ENCODE peak calls at places on chromosome 22, in four cellular contexts. S, T, W and B are unnamed samples.

GRCh38 chr22:28023774-28024173 is 104.7 kb upstream of the PITPNB start:
- DNase-seq in S (no peak), T (no peak), W (no peak), B (no peak)

GRCh38 chr22:35475545-35475944 is 65.1 kb upstream of the RASD2 start:
- DNase-seq in S (no peak), T (no peak), W (no peak), B (no peak)

GRCh38 chr22:36763576-36763975 is 12.3 kb downstream of the IFT27 start:
- DNase-seq in S (no peak), T (no peak), W (no peak), B (no peak)

GRCh38 chr22:19610518-19611253 is 86.5 kb upstream of the CLDN5 start:
- DNase-seq in S (no peak), T (no peak), W (no peak), B (no peak)

GRCh38 chr22:31945971-31946680 is 1.8 kb downstream of the YWHAH start:
- DNase-seq in S (no peak), T (peak; percentile 55), W (no peak), B (no peak)

GRCh38 chr22:28418063-28418462 is 261.6 kb downstream of the TTC28 start:
- DNase-seq in S (no peak), T (no peak), W (no peak), B (no peak)

GRCh38 chr22:39991164-39991860 is 3.4 kb upstream of the FAM83F start:
- DNase-seq in S (peak; percentile 40), T (no peak), W (no peak), B (no peak)

GRCh38 chr22:37370306-37370979 is 56.8 kb downstream of the ELFN2 start:
- DNase-seq in S (no peak), T (no peak), W (no peak), B (no peak)

GRCh38 chr22:40206561-40206960 is 28.8 kb downstream of the TNRC6B start:
- DNase-seq in S (no peak), T (no peak), W (no peak), B (no peak)

GRCh38 chr22:39474351-39474991 is 17.7 kb downstream of the MGAT3 start:
- DNase-seq in S (no peak), T (peak; percentile 66), W (no peak), B (no peak)

GRCh38 chr22:42439821-42440674 is 7.8 kb upstream of the NFAM1 start:
- DNase-seq in S (no peak), T (no peak), W (no peak), B (no peak)

GRCh38 chr22:44249376-44250147 is 63.2 kb downstream of the SHISAL1 start:
- DNase-seq in S (no peak), T (no peak), W (no peak), B (no peak)

GRCh38 chr22:46619240-46619829 is 851 bp upstream of the GRAMD4 start:
- DNase-seq in S (no peak), T (no peak), W (no peak), B (no peak)

GRCh38 chr22:33380789-33381530 is 322.8 kb upstream of the SYN3 start:
- DNase-seq in S (no peak), T (no peak), W (peak; percentile 11), B (no peak)

GRCh38 chr22:29205598-29206371 is at the start of gene EMID1:
- DNase-seq in S (no peak), T (peak; percentile 54), W (no peak), B (peak; percentile 77)

GRCh38 chr22:28379075-28379806 is 300.4 kb downstream of the TTC28 start:
- DNase-seq in S (peak; percentile 7), T (no peak), W (no peak), B (no peak)

GRCh38 chr22:43295173-43295572 is 48.0 kb downstream of the SCUBE1 start:
- DNase-seq in S (no peak), T (no peak), W (no peak), B (no peak)

GRCh38 chr22:24424001-24424900 is 3.1 kb upstream of the ADORA2A start:
- DNase-seq in S (no peak), T (peak; percentile 20), W (no peak), B (peak; percentile 61)

GRCh38 chr22:45572444-45572843 is 69.8 kb downstream of the FBLN1 start:
- DNase-seq in S (no peak), T (no peak), W (no peak), B (no peak)
- TF ChIP-seq FOXK2 in S (no peak), T (no peak), W (no peak), B (no peak)

GRCh38 chr22:26617251-26618199 is at the start of gene CRYBB1:
- DNase-seq in S (no peak), T (peak; percentile 66), W (no peak), B (no peak)
- TF ChIP-seq FOXK2 in S (no peak), T (peak; percentile 31), W (no peak), B (no peak)

GRCh38 chr22:20979243-20979809 is 2.8 kb upstream of the LZTR1 start:
- DNase-seq in S (no peak), T (peak; percentile 64), W (no peak), B (no peak)
- TF ChIP-seq FOXK2 in S (no peak), T (no peak), W (no peak), B (no peak)

GRCh38 chr22:48186121-48186790 is 1423.8 kb downstream of the TBC1D22A start:
- DNase-seq in S (no peak), T (no peak), W (no peak), B (no peak)
- TF ChIP-seq FOXK2 in S (no peak), T (no peak), W (no peak), B (no peak)